ENCODE peak calls at places on chromosomes 11 and 22, in six cellular contexts. O is RPMI7951; K is posterior cingulate gyrus; P is effector CD4-positive, alpha-beta T cell; J is stimulated activated naive CD4-positive, alpha-beta T cell; N is COR-L47. U is an unnamed sample.

GRCh38 chr11:67354314-67355022 is 1.1 kb upstream of the POLD4 start:
- DNase-seq in K (no peak), N (no peak), P (no peak), O (peak), J (no peak), U (peak)

GRCh38 chr22:45880732-45881523 is 96.0 kb downstream of the WNT7B start:
- DNase-seq in K (peak), N (no peak), O (no peak), P (no peak), J (no peak), U (no peak)

GRCh38 chr11:71451596-71452353 is 1.2 kb upstream of the NADSYN1 start:
- DNase-seq in K (no peak), J (no peak), N (no peak), O (no peak), P (no peak), U (no peak)

GRCh38 chr11:1642288-1643145 is 12.9 kb downstream of the KRTAP5-5 start:
- DNase-seq in J (no peak), P (no peak), N (no peak), O (no peak), K (no peak), U (no peak)

GRCh38 chr22:41966225-41966606 is 3.0 kb upstream of the SEPTIN3 start:
- DNase-seq in J (no peak), O (no peak), K (no peak), N (no peak), P (no peak), U (no peak)

GRCh38 chr11:68269414-68270081 is 2.2 kb downstream of the C11orf24 start:
- DNase-seq in N (no peak), P (no peak), K (no peak), J (no peak), O (peak), U (no peak)

GRCh38 chr11:12143461-12144258 is 33.3 kb downstream of the MICAL2 start:
- DNase-seq in O (no peak), K (no peak), J (no peak), N (no peak), P (no peak), U (no peak)

GRCh38 chr11:74754507-74755255 is 6.0 kb downstream of the RNF169 start:
- DNase-seq in O (peak), N (no peak), P (no peak), K (no peak), J (no peak), U (peak)

GRCh38 chr11:44610556-44610955 is 45.1 kb downstream of the CD82 start:
- DNase-seq in N (no peak), O (no peak), J (no peak), K (no peak), P (no peak), U (no peak)

GRCh38 chr11:46743693-46744339 is 24.8 kb downstream of the F2 start:
- DNase-seq in N (no peak), J (no peak), O (no peak), K (no peak), P (no peak), U (no peak)

GRCh38 chr11:61833478-61833877 is 5.4 kb downstream of the FADS2 start:
- DNase-seq in P (peak), O (no peak), J (no peak), N (no peak), K (peak), U (no peak)

GRCh38 chr11:99199336-99199735 is 178.6 kb downstream of the CNTN5 start:
- DNase-seq in J (no peak), K (peak), O (no peak), P (no peak), N (no peak), U (no peak)

GRCh38 chr11:109320595-109320994 is 101.4 kb upstream of the C11orf87 start:
- DNase-seq in J (no peak), N (no peak), P (no peak), K (no peak), O (peak), U (no peak)

GRCh38 chr11:63783925-63784592 is 15.5 kb upstream of the ZFTA start:
- DNase-seq in J (no peak), O (no peak), K (no peak), N (no peak), P (no peak), U (no peak)

GRCh38 chr11:13210424-13210823 is 67.2 kb upstream of the BMAL1 start:
- DNase-seq in J (no peak), O (peak), P (peak), K (peak), N (peak), U (no peak)

GRCh38 chr22:35782504-35782903 is 64.8 kb downstream of the APOL5 start:
- DNase-seq in K (no peak), O (no peak), J (no peak), P (no peak), N (no peak), U (no peak)

GRCh38 chr22:45671783-45672563 is at the start of gene ATXN10:
- DNase-seq in N (peak), J (peak), P (peak), K (peak), O (peak), U (peak)

GRCh38 chr11:70282012-70282411 is 11.5 kb downstream of the PPFIA1 start:
- DNase-seq in J (no peak), N (no peak), O (no peak), K (no peak), P (no peak), U (no peak)

GRCh38 chr22:21641417-21641794 is 696 bp upstream of the SDF2L1 start:
- DNase-seq in K (no peak), J (no peak), O (peak), P (no peak), N (no peak), U (peak)

GRCh38 chr22:27859336-27859735 is 57.8 kb upstream of the MN1 start:
- DNase-seq in K (no peak), O (no peak), P (no peak), J (no peak), N (no peak), U (no peak)

GRCh38 chr11:26443617-26444016 is 111.7 kb downstream of the ANO3 start:
- DNase-seq in J (no peak), P (no peak), N (no peak), K (no peak), O (no peak), U (no peak)

GRCh38 chr11:60343094-60343704 is 16.1 kb downstream of the MS4A6E start:
- DNase-seq in K (no peak), N (no peak), P (no peak), O (peak), J (no peak), U (no peak)

GRCh38 chr11:126791446-126791845 is 209.1 kb downstream of the KIRREL3 start:
- DNase-seq in O (no peak), J (no peak), N (no peak), P (no peak), K (no peak), U (no peak)

GRCh38 chr22:27720860-27721259 is 80.7 kb downstream of the MN1 start:
- DNase-seq in P (no peak), N (no peak), O (peak), K (no peak), J (no peak), U (no peak)

U was measured in GM13977.